ENCODE peak calls at places on chromosomes 12 and 14, in seven cellular contexts. T is MV-4-11, S is GM10248, C is uterus, I is NCI-H1436, J is tibial nerve, R is ACHN. Q is an unnamed sample.

GRCh38 chr12:124371970-124372555 is 77.2 kb downstream of the RFLNA start:
- DNase-seq in T (no peak), S (no peak), C (no peak), I (no peak), J (no peak), R (no peak), Q (no peak)

GRCh38 chr12:46915861-46916260 is 90.1 kb upstream of the SLC38A4 start:
- DNase-seq in T (no peak), S (no peak), C (no peak), I (no peak), J (no peak), R (no peak), Q (no peak)

GRCh38 chr12:105861232-105861631 is 277.5 kb downstream of the NUAK1 start:
- DNase-seq in T (no peak), S (no peak), C (no peak), I (no peak), J (no peak), R (no peak), Q (no peak)

GRCh38 chr12:32891956-32892355 is 4.6 kb downstream of the PKP2 start:
- DNase-seq in T (no peak), S (no peak), C (no peak), I (no peak), J (no peak), R (peak), Q (no peak)

GRCh38 chr12:40446385-40446784 is 221.6 kb downstream of the LRRK2 start:
- DNase-seq in T (peak), S (peak), C (no peak), I (no peak), J (no peak), R (peak), Q (no peak)

GRCh38 chr14:26872930-26873470 is 275.2 kb upstream of the NOVA1 start:
- DNase-seq in T (no peak), S (no peak), C (no peak), I (no peak), J (no peak), R (no peak), Q (no peak)

GRCh38 chr12:108649668-108650067 is 16.0 kb upstream of the SELPLG start:
- DNase-seq in T (no peak), S (no peak), C (no peak), I (no peak), J (no peak), R (peak), Q (no peak)

GRCh38 chr12:121443911-121444841 is 44.3 kb downstream of the RNF34 start:
- DNase-seq in T (no peak), S (no peak), C (no peak), I (no peak), J (no peak), R (no peak), Q (no peak)

GRCh38 chr12:114209852-114210251 is 196.1 kb downstream of the TBX5 start:
- DNase-seq in T (no peak), S (no peak), C (no peak), I (peak), J (no peak), R (no peak), Q (no peak)

GRCh38 chr12:104694161-104694560 is 237.4 kb downstream of the CHST11 start:
- DNase-seq in T (no peak), S (no peak), C (no peak), I (no peak), J (no peak), R (no peak), Q (no peak)

GRCh38 chr12:25962932-25963525 is 4.5 kb downstream of the RASSF8 start:
- DNase-seq in T (no peak), S (no peak), C (peak), I (no peak), J (peak), R (no peak), Q (no peak)

Q was measured in right atrium auricular region.